ENCODE peak calls at places on chromosomes 13 and 19, in nine cellular contexts. One of them, this sample, is unnamed.

GRCh38 chr13:41891119-41891518 is 69.8 kb downstream of the VWA8 start:
- DNase-seq in cardiac muscle cell: no peak
- DNase-seq in IMR-90: no peak
- DNase-seq in neural crest cell: no peak
- DNase-seq in progenitor cell of endocrine pancreas: no peak
- DNase-seq in tibial nerve: no peak
- DNase-seq in natural killer cell: no peak
- DNase-seq in fibroblast of villous mesenchyme: no peak
- DNase-seq in MCF 10A: no peak
- DNase-seq in this sample: no peak

GRCh38 chr13:93687261-93687660 is 460.7 kb downstream of the GPC6 start:
- DNase-seq in cardiac muscle cell: no peak
- DNase-seq in IMR-90: peak; percentile 75
- DNase-seq in neural crest cell: no peak
- DNase-seq in progenitor cell of endocrine pancreas: no peak
- DNase-seq in tibial nerve: no peak
- DNase-seq in natural killer cell: no peak
- DNase-seq in fibroblast of villous mesenchyme: no peak
- DNase-seq in MCF 10A: no peak
- DNase-seq in this sample: no peak

GRCh38 chr13:30739646-30740642 is 4.6 kb downstream of the ALOX5AP start:
- DNase-seq in cardiac muscle cell: no peak
- DNase-seq in IMR-90: peak; percentile 95
- DNase-seq in neural crest cell: no peak
- DNase-seq in progenitor cell of endocrine pancreas: no peak
- DNase-seq in tibial nerve: no peak
- DNase-seq in natural killer cell: no peak
- DNase-seq in fibroblast of villous mesenchyme: peak; percentile 90
- DNase-seq in MCF 10A: peak; percentile 78
- DNase-seq in this sample: no peak

GRCh38 chr19:53195265-53195879 is 2.2 kb upstream of the ZNF665 start:
- DNase-seq in cardiac muscle cell: peak; percentile 85
- DNase-seq in IMR-90: peak; percentile 81
- DNase-seq in neural crest cell: peak; percentile 61
- DNase-seq in progenitor cell of endocrine pancreas: peak; percentile 66
- DNase-seq in tibial nerve: peak; percentile 73
- DNase-seq in natural killer cell: peak; percentile 70
- DNase-seq in fibroblast of villous mesenchyme: peak; percentile 83
- DNase-seq in MCF 10A: peak; percentile 50
- DNase-seq in this sample: peak; percentile 50

GRCh38 chr13:41603917-41604316 is 146.6 kb downstream of the RGCC start:
- DNase-seq in cardiac muscle cell: no peak
- DNase-seq in IMR-90: peak; percentile 78
- DNase-seq in neural crest cell: no peak
- DNase-seq in progenitor cell of endocrine pancreas: no peak
- DNase-seq in tibial nerve: no peak
- DNase-seq in natural killer cell: no peak
- DNase-seq in fibroblast of villous mesenchyme: no peak
- DNase-seq in MCF 10A: peak; percentile 96
- DNase-seq in this sample: no peak

GRCh38 chr13:21309542-21310172 is 133.2 kb downstream of the MRPL57 start:
- DNase-seq in cardiac muscle cell: no peak
- DNase-seq in IMR-90: no peak
- DNase-seq in neural crest cell: no peak
- DNase-seq in progenitor cell of endocrine pancreas: no peak
- DNase-seq in tibial nerve: no peak
- DNase-seq in natural killer cell: no peak
- DNase-seq in fibroblast of villous mesenchyme: no peak
- DNase-seq in MCF 10A: peak; percentile 3
- DNase-seq in this sample: no peak

GRCh38 chr13:92896842-92897241 is 329.8 kb upstream of the GPC6 start:
- DNase-seq in cardiac muscle cell: peak; percentile 49
- DNase-seq in IMR-90: peak; percentile 21
- DNase-seq in neural crest cell: no peak
- DNase-seq in progenitor cell of endocrine pancreas: no peak
- DNase-seq in tibial nerve: no peak
- DNase-seq in natural killer cell: no peak
- DNase-seq in fibroblast of villous mesenchyme: peak; percentile 25
- DNase-seq in MCF 10A: peak; percentile 64
- DNase-seq in this sample: no peak

GRCh38 chr13:45592758-45593157 is 22.8 kb downstream of the ERICH6B start:
- DNase-seq in cardiac muscle cell: no peak
- DNase-seq in IMR-90: no peak
- DNase-seq in neural crest cell: no peak
- DNase-seq in progenitor cell of endocrine pancreas: no peak
- DNase-seq in tibial nerve: no peak
- DNase-seq in natural killer cell: no peak
- DNase-seq in fibroblast of villous mesenchyme: no peak
- DNase-seq in MCF 10A: no peak
- DNase-seq in this sample: no peak

GRCh38 chr19:13869324-13869723 is 7.6 kb upstream of the NANOS3 start:
- DNase-seq in cardiac muscle cell: no peak
- DNase-seq in IMR-90: no peak
- DNase-seq in neural crest cell: no peak
- DNase-seq in progenitor cell of endocrine pancreas: no peak
- DNase-seq in tibial nerve: no peak
- DNase-seq in natural killer cell: no peak
- DNase-seq in fibroblast of villous mesenchyme: no peak
- DNase-seq in MCF 10A: no peak
- DNase-seq in this sample: no peak

GRCh38 chr19:13872339-13872694 is 4.6 kb upstream of the NANOS3 start:
- DNase-seq in cardiac muscle cell: no peak
- DNase-seq in IMR-90: no peak
- DNase-seq in neural crest cell: no peak
- DNase-seq in progenitor cell of endocrine pancreas: no peak
- DNase-seq in tibial nerve: no peak
- DNase-seq in natural killer cell: no peak
- DNase-seq in fibroblast of villous mesenchyme: no peak
- DNase-seq in MCF 10A: no peak
- DNase-seq in this sample: no peak

GRCh38 chr19:13873776-13874515 is 3.0 kb upstream of the NANOS3 start:
- DNase-seq in cardiac muscle cell: no peak
- DNase-seq in IMR-90: no peak
- DNase-seq in neural crest cell: no peak
- DNase-seq in progenitor cell of endocrine pancreas: no peak
- DNase-seq in tibial nerve: no peak
- DNase-seq in natural killer cell: no peak
- DNase-seq in fibroblast of villous mesenchyme: no peak
- DNase-seq in MCF 10A: no peak
- DNase-seq in this sample: no peak

GRCh38 chr19:13875824-13876223 is 1.1 kb upstream of the NANOS3 start:
- DNase-seq in cardiac muscle cell: no peak
- DNase-seq in IMR-90: no peak
- DNase-seq in neural crest cell: no peak
- DNase-seq in progenitor cell of endocrine pancreas: no peak
- DNase-seq in tibial nerve: no peak
- DNase-seq in natural killer cell: no peak
- DNase-seq in fibroblast of villous mesenchyme: no peak
- DNase-seq in MCF 10A: no peak
- DNase-seq in this sample: no peak

DNA sequence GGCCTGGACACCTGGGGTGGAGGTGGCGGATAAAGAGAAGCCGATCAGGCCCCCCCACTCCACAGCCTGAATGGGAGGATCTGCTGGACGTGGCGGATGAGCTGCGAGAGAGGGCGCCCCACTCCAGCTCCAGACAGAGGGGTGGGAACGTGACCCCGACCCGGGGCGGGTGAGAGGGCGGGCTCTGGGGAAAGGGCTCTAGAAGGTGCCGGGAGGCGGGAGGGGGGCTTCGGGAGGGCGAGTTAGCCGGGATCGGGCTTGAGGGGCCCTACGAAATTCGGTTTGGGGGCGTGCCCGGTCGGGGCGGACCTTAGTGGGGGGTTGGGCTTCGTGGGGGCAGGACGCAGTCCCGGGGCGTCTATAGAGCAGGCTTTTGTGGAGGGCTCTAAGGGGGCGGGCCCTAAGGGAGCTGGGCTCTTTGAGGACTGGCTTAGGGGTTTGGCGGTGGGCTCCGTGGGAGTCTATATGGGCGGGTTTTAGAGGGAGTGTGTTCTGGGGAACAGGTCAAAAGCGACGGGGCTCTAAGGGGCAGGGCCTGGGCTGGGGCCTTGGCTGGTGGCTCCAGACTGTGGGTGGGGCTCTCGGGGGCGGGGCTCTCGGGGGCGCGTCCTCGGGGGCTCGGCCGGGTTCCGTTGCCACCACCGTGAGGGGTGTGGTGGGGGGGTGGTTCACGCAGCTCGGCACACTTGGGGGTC is 4.1 kb upstream of the NANOS3 start:
- DNase-seq in cardiac muscle cell: peak; percentile 70
- DNase-seq in IMR-90: no peak
- DNase-seq in neural crest cell: peak; percentile 46
- DNase-seq in progenitor cell of endocrine pancreas: no peak
- DNase-seq in tibial nerve: no peak
- DNase-seq in natural killer cell: no peak
- DNase-seq in fibroblast of villous mesenchyme: peak; percentile 22
- DNase-seq in MCF 10A: no peak
- DNase-seq in this sample: peak; percentile 43
- TF ChIP-seq CTCF in cardiac muscle cell: peak; percentile 29
- TF ChIP-seq CTCF in IMR-90: no peak
- TF ChIP-seq CTCF in neural crest cell: no peak
- TF ChIP-seq CTCF in progenitor cell of endocrine pancreas: peak; percentile 26
- TF ChIP-seq CTCF in tibial nerve: no peak
- TF ChIP-seq CTCF in natural killer cell: peak; percentile 12
- TF ChIP-seq CTCF in fibroblast of villous mesenchyme: peak; percentile 22
- TF ChIP-seq CTCF in MCF 10A: no peak
- TF ChIP-seq CTCF in this sample: no peak

DNA sequence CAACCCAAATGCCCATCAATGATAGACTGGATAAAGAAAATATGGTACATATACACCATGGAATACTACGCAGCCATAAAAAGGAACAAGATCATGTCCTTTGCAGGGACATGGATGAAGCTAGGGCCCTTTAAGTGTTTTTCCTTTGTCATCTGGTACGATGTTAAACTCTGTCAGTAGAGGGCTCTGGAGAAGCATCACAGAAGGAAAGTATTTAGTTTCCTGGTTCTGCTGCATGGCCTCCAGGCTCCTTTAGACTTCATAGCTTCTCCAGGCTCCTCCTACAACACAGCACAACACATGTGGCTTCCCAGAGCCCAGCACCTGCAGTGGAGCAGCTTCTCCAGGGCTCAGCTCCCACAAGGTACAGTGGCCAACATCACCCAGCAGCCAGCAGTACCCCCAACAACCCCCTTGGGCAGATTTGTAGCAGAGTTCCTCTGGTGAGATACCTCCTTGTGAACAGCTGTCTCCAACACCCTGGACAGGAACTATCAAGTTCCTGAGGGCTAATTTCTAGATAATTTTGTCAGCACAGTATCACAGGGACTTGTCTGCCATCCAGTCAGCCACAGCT is 63.4 kb downstream of the KCTD12 start:
- DNase-seq in cardiac muscle cell: no peak
- DNase-seq in IMR-90: peak; percentile 34
- DNase-seq in neural crest cell: no peak
- DNase-seq in progenitor cell of endocrine pancreas: no peak
- DNase-seq in tibial nerve: no peak
- DNase-seq in natural killer cell: no peak
- DNase-seq in fibroblast of villous mesenchyme: peak; percentile 56
- DNase-seq in MCF 10A: peak; percentile 51
- DNase-seq in this sample: no peak
- TF ChIP-seq CTCF in cardiac muscle cell: peak; percentile 33
- TF ChIP-seq CTCF in IMR-90: peak; percentile 25
- TF ChIP-seq CTCF in neural crest cell: no peak
- TF ChIP-seq CTCF in progenitor cell of endocrine pancreas: no peak
- TF ChIP-seq CTCF in tibial nerve: no peak
- TF ChIP-seq CTCF in natural killer cell: no peak
- TF ChIP-seq CTCF in fibroblast of villous mesenchyme: peak; percentile 43
- TF ChIP-seq CTCF in MCF 10A: peak; percentile 37
- TF ChIP-seq CTCF in this sample: no peak

GRCh38 chr13:99009987-99010551 is 32.2 kb upstream of the DOCK9 start:
- DNase-seq in cardiac muscle cell: no peak
- DNase-seq in IMR-90: no peak
- DNase-seq in neural crest cell: no peak
- DNase-seq in progenitor cell of endocrine pancreas: no peak
- DNase-seq in tibial nerve: no peak
- DNase-seq in natural killer cell: no peak
- DNase-seq in fibroblast of villous mesenchyme: no peak
- DNase-seq in MCF 10A: no peak
- DNase-seq in this sample: no peak

GRCh38 chr13:99004931-99005330 is 27.1 kb upstream of the DOCK9 start:
- DNase-seq in cardiac muscle cell: no peak
- DNase-seq in IMR-90: no peak
- DNase-seq in neural crest cell: no peak
- DNase-seq in progenitor cell of endocrine pancreas: no peak
- DNase-seq in tibial nerve: no peak
- DNase-seq in natural killer cell: no peak
- DNase-seq in fibroblast of villous mesenchyme: no peak
- DNase-seq in MCF 10A: no peak
- DNase-seq in this sample: no peak

GRCh38 chr13:99005609-99006008 is 27.7 kb upstream of the DOCK9 start:
- DNase-seq in cardiac muscle cell: no peak
- DNase-seq in IMR-90: no peak
- DNase-seq in neural crest cell: no peak
- DNase-seq in progenitor cell of endocrine pancreas: no peak
- DNase-seq in tibial nerve: no peak
- DNase-seq in natural killer cell: no peak
- DNase-seq in fibroblast of villous mesenchyme: peak; percentile 57
- DNase-seq in MCF 10A: no peak
- DNase-seq in this sample: no peak

GRCh38 chr13:99008577-99008976 is 30.7 kb upstream of the DOCK9 start:
- DNase-seq in cardiac muscle cell: no peak
- DNase-seq in IMR-90: no peak
- DNase-seq in neural crest cell: no peak
- DNase-seq in progenitor cell of endocrine pancreas: no peak
- DNase-seq in tibial nerve: no peak
- DNase-seq in natural killer cell: no peak
- DNase-seq in fibroblast of villous mesenchyme: no peak
- DNase-seq in MCF 10A: no peak
- DNase-seq in this sample: no peak

GRCh38 chr13:99007414-99007986 is 29.6 kb upstream of the DOCK9 start:
- DNase-seq in cardiac muscle cell: no peak
- DNase-seq in IMR-90: no peak
- DNase-seq in neural crest cell: no peak
- DNase-seq in progenitor cell of endocrine pancreas: no peak
- DNase-seq in tibial nerve: no peak
- DNase-seq in natural killer cell: no peak
- DNase-seq in fibroblast of villous mesenchyme: no peak
- DNase-seq in MCF 10A: no peak
- DNase-seq in this sample: no peak
- TF ChIP-seq CTCF in cardiac muscle cell: no peak
- TF ChIP-seq CTCF in IMR-90: no peak
- TF ChIP-seq CTCF in neural crest cell: no peak
- TF ChIP-seq CTCF in progenitor cell of endocrine pancreas: no peak
- TF ChIP-seq CTCF in tibial nerve: no peak
- TF ChIP-seq CTCF in natural killer cell: no peak
- TF ChIP-seq CTCF in fibroblast of villous mesenchyme: no peak
- TF ChIP-seq CTCF in MCF 10A: no peak
- TF ChIP-seq CTCF in this sample: no peak

DNA sequence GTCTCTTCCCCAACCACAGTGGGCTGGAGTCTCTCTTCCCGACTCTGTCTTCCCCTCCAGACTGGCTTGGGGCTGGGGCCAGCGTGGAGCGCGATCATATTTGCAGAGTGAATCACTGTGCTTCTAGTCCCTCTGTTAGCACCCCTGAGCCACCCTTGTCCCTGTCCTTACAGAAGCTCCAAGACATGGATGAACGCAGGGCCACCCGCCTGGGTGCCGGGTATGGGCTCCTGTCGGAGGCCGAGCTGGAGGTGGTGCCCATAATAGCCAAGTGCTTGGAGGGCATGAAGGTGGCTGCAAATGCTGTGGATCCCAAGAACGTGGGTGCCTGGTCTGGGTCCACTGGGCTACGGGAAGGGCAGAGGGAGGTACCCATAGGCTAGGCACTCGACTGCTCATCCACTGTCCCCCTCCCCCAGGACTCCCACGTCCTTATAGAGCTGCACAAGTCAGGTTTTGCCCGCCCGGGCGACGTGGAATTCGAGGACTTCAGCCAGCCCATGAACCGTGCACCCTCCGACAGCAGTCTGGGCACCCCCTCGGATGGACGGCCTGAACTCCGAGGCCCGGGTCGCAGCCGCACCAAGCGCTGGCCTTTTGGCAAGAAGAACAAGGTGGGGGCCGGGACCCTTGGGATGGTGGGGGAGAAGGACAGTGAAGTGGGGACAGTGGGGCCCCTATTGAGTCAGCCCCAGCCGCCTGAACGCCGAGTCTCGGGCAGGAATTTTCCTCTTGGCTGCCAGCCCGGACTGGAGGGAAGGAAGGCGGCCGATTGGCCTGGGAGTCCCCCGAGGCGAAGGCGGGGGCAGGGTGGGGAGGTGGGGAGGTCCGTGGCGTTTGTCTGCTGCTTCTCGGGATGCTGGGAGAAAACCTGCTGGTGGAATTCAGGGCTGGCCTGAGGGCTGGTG is 5.2 kb downstream of the TRIP10 start:
- DNase-seq in cardiac muscle cell: peak; percentile 84
- DNase-seq in IMR-90: peak; percentile 87
- DNase-seq in neural crest cell: no peak
- DNase-seq in progenitor cell of endocrine pancreas: no peak
- DNase-seq in tibial nerve: peak; percentile 79
- DNase-seq in natural killer cell: no peak
- DNase-seq in fibroblast of villous mesenchyme: peak; percentile 92
- DNase-seq in MCF 10A: peak; percentile 98
- DNase-seq in this sample: no peak
- TF ChIP-seq CTCF in cardiac muscle cell: no peak
- TF ChIP-seq CTCF in IMR-90: no peak
- TF ChIP-seq CTCF in neural crest cell: no peak
- TF ChIP-seq CTCF in progenitor cell of endocrine pancreas: no peak
- TF ChIP-seq CTCF in tibial nerve: no peak
- TF ChIP-seq CTCF in natural killer cell: no peak
- TF ChIP-seq CTCF in fibroblast of villous mesenchyme: no peak
- TF ChIP-seq CTCF in MCF 10A: no peak
- TF ChIP-seq CTCF in this sample: no peak